ENCODE peak calls at places on chromosomes 11 and 22, in six cellular contexts. One of them, this sample, is unnamed. For H3K4me1, the result is how much of the 10 kb centered on the place peaks cover.

GRCh38 chr11:57459112-57460016 is 964 bp upstream of the RTN4RL2 start:
- DNase-seq in ovary: no peak
- DNase-seq in thoracic aorta: no peak
- DNase-seq in lower lobe of right lung: no peak
- DNase-seq in mammary epithelial cell: no peak
- DNase-seq in colonic mucosa: no peak
- DNase-seq in this sample: no peak

GRCh38 chr11:70174846-70175764 is 28.0 kb upstream of the FADD start:
- DNase-seq in mammary epithelial cell: no peak
- DNase-seq in colonic mucosa: no peak
- DNase-seq in thoracic aorta: no peak
- DNase-seq in ovary: no peak
- DNase-seq in lower lobe of right lung: no peak
- DNase-seq in this sample: no peak

GRCh38 chr22:48940988-48941902 is 886.4 kb downstream of the BRD1 start:
- DNase-seq in lower lobe of right lung: no peak
- DNase-seq in thoracic aorta: no peak
- DNase-seq in mammary epithelial cell: no peak
- DNase-seq in colonic mucosa: peak
- DNase-seq in ovary: no peak
- DNase-seq in this sample: peak

GRCh38 chr22:19086944-19087343 is 35.3 kb downstream of the DGCR2 start:
- DNase-seq in lower lobe of right lung: no peak
- DNase-seq in mammary epithelial cell: peak
- DNase-seq in ovary: no peak
- DNase-seq in colonic mucosa: no peak
- DNase-seq in thoracic aorta: no peak
- DNase-seq in this sample: peak

GRCh38 chr11:77230878-77231605 is 70.4 kb downstream of the GDPD4 start:
- DNase-seq in mammary epithelial cell: no peak
- DNase-seq in colonic mucosa: no peak
- DNase-seq in thoracic aorta: no peak
- DNase-seq in lower lobe of right lung: no peak
- DNase-seq in ovary: no peak
- DNase-seq in this sample: no peak

GRCh38 chr11:31812392-31813241 is 1.5 kb upstream of the PAX6 start:
- DNase-seq in colonic mucosa: no peak
- DNase-seq in mammary epithelial cell: no peak
- DNase-seq in lower lobe of right lung: no peak
- DNase-seq in ovary: no peak
- DNase-seq in thoracic aorta: no peak
- DNase-seq in this sample: no peak

GRCh38 chr11:95923441-95923729 is 522 bp downstream of the MTMR2 start:
- DNase-seq in lower lobe of right lung: no peak
- DNase-seq in colonic mucosa: no peak
- DNase-seq in mammary epithelial cell: no peak
- DNase-seq in thoracic aorta: no peak
- DNase-seq in ovary: no peak
- DNase-seq in this sample: no peak

GRCh38 chr22:35705141-35705540 is 12.5 kb upstream of the APOL5 start:
- DNase-seq in mammary epithelial cell: peak
- DNase-seq in ovary: no peak
- DNase-seq in lower lobe of right lung: no peak
- DNase-seq in colonic mucosa: no peak
- DNase-seq in thoracic aorta: no peak
- DNase-seq in this sample: no peak

GRCh38 chr22:20111689-20112622 is 3.9 kb upstream of the RANBP1 start:
- DNase-seq in lower lobe of right lung: peak
- DNase-seq in thoracic aorta: no peak
- DNase-seq in mammary epithelial cell: no peak
- DNase-seq in ovary: no peak
- DNase-seq in colonic mucosa: no peak
- DNase-seq in this sample: no peak

GRCh38 chr22:38196791-38197429 is 4.9 kb upstream of the MAFF start:
- DNase-seq in ovary: no peak
- DNase-seq in thoracic aorta: no peak
- DNase-seq in colonic mucosa: peak
- DNase-seq in lower lobe of right lung: no peak
- DNase-seq in mammary epithelial cell: no peak
- DNase-seq in this sample: no peak

GRCh38 chr11:43278302-43278956 is 33.4 kb upstream of the API5 start:
- DNase-seq in thoracic aorta: no peak
- DNase-seq in ovary: no peak
- DNase-seq in colonic mucosa: no peak
- DNase-seq in mammary epithelial cell: peak
- DNase-seq in lower lobe of right lung: no peak
- DNase-seq in this sample: no peak

GRCh38 chr11:34558673-34559072 is 45.1 kb upstream of the ELF5 start:
- DNase-seq in thoracic aorta: no peak
- DNase-seq in ovary: no peak
- DNase-seq in colonic mucosa: no peak
- DNase-seq in lower lobe of right lung: no peak
- DNase-seq in mammary epithelial cell: peak
- DNase-seq in this sample: no peak

GRCh38 chr11:104926771-104927470 is 28.7 kb upstream of the CASP12 start:
- DNase-seq in thoracic aorta: no peak
- DNase-seq in colonic mucosa: no peak
- DNase-seq in lower lobe of right lung: no peak
- DNase-seq in mammary epithelial cell: no peak
- DNase-seq in ovary: no peak
- DNase-seq in this sample: no peak

GRCh38 chr11:129770993-129771392 is 44.7 kb upstream of the TMEM45B start:
- DNase-seq in lower lobe of right lung: no peak
- DNase-seq in ovary: no peak
- DNase-seq in thoracic aorta: no peak
- DNase-seq in colonic mucosa: no peak
- DNase-seq in mammary epithelial cell: no peak
- DNase-seq in this sample: no peak

GRCh38 chr11:95266751-95267374 is 35.9 kb upstream of the SESN3 start:
- DNase-seq in mammary epithelial cell: no peak
- DNase-seq in lower lobe of right lung: no peak
- DNase-seq in ovary: no peak
- DNase-seq in thoracic aorta: no peak
- DNase-seq in colonic mucosa: no peak
- DNase-seq in this sample: no peak

GRCh38 chr11:117931971-117932370 is 2.8 kb upstream of the TMPRSS13 start:
- DNase-seq in mammary epithelial cell: no peak
- DNase-seq in lower lobe of right lung: peak
- DNase-seq in ovary: peak
- DNase-seq in colonic mucosa: no peak
- DNase-seq in thoracic aorta: no peak
- DNase-seq in this sample: no peak

GRCh38 chr22:42932857-42933782 is 76.0 kb upstream of the ARFGAP3 start:
- DNase-seq in colonic mucosa: no peak
- DNase-seq in ovary: no peak
- DNase-seq in mammary epithelial cell: no peak
- DNase-seq in lower lobe of right lung: peak
- DNase-seq in thoracic aorta: no peak
- DNase-seq in this sample: no peak

GRCh38 chr11:83054001-83054400 is 17.7 kb downstream of the RAB30 start:
- DNase-seq in thoracic aorta: no peak
- DNase-seq in ovary: no peak
- DNase-seq in mammary epithelial cell: no peak
- DNase-seq in colonic mucosa: no peak
- DNase-seq in lower lobe of right lung: no peak
- DNase-seq in this sample: no peak

DNA sequence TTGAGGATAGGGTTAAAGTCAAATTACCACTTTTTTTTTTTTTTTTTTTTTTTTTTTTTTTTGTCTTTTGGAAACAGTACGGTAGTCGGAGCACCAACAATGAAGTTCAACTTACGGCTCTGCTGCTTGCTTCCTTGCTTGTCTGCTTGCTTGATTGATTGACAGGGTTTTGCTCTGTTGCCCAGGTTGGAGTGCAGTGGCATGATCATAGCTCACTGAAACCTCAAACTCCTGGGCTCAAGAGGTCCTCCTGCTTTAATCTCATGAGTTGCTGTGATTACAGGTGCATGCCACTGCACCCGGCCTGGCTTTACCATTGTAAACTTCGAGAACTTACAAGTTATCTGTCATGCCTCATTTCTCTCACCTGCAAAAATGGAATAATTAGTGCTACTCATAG is 5.8 kb downstream of the SGSM3 start:
- DNase-seq in lower lobe of right lung: no peak
- DNase-seq in colonic mucosa: no peak
- DNase-seq in mammary epithelial cell: no peak
- DNase-seq in ovary: no peak
- DNase-seq in thoracic aorta: no peak
- DNase-seq in this sample: no peak
- H3K4me1 ChIP-seq in lower lobe of right lung: under half
- H3K4me1 ChIP-seq in colonic mucosa: under half
- H3K4me1 ChIP-seq in mammary epithelial cell: under half
- H3K4me1 ChIP-seq in ovary: under half
- H3K4me1 ChIP-seq in thoracic aorta: under half
- H3K4me1 ChIP-seq in this sample: under half

GRCh38 chr22:23190526-23190925 is 10.2 kb downstream of the BCR start:
- DNase-seq in ovary: no peak
- DNase-seq in colonic mucosa: no peak
- DNase-seq in thoracic aorta: no peak
- DNase-seq in mammary epithelial cell: no peak
- DNase-seq in lower lobe of right lung: no peak
- DNase-seq in this sample: no peak
- H3K4me1 ChIP-seq in ovary: under half
- H3K4me1 ChIP-seq in colonic mucosa: under half
- H3K4me1 ChIP-seq in thoracic aorta: under half
- H3K4me1 ChIP-seq in mammary epithelial cell: under half
- H3K4me1 ChIP-seq in lower lobe of right lung: under half
- H3K4me1 ChIP-seq in this sample: half or more

GRCh38 chr11:44774736-44775135 is 48.0 kb downstream of the TSPAN18 start:
- DNase-seq in lower lobe of right lung: no peak
- DNase-seq in ovary: no peak
- DNase-seq in colonic mucosa: no peak
- DNase-seq in thoracic aorta: no peak
- DNase-seq in mammary epithelial cell: no peak
- DNase-seq in this sample: no peak

GRCh38 chr11:44775366-44776356 is 48.9 kb downstream of the TSPAN18 start:
- DNase-seq in colonic mucosa: peak
- DNase-seq in thoracic aorta: no peak
- DNase-seq in ovary: no peak
- DNase-seq in lower lobe of right lung: no peak
- DNase-seq in mammary epithelial cell: peak
- DNase-seq in this sample: peak

GRCh38 chr11:44778200-44779100 is 51.7 kb downstream of the TSPAN18 start:
- DNase-seq in mammary epithelial cell: no peak
- DNase-seq in ovary: no peak
- DNase-seq in lower lobe of right lung: peak
- DNase-seq in thoracic aorta: no peak
- DNase-seq in colonic mucosa: no peak
- DNase-seq in this sample: peak

GRCh38 chr11:44777537-44778199 is 50.9 kb downstream of the TSPAN18 start:
- DNase-seq in thoracic aorta: no peak
- DNase-seq in mammary epithelial cell: no peak
- DNase-seq in lower lobe of right lung: peak
- DNase-seq in colonic mucosa: no peak
- DNase-seq in ovary: no peak
- DNase-seq in this sample: peak

DNA sequence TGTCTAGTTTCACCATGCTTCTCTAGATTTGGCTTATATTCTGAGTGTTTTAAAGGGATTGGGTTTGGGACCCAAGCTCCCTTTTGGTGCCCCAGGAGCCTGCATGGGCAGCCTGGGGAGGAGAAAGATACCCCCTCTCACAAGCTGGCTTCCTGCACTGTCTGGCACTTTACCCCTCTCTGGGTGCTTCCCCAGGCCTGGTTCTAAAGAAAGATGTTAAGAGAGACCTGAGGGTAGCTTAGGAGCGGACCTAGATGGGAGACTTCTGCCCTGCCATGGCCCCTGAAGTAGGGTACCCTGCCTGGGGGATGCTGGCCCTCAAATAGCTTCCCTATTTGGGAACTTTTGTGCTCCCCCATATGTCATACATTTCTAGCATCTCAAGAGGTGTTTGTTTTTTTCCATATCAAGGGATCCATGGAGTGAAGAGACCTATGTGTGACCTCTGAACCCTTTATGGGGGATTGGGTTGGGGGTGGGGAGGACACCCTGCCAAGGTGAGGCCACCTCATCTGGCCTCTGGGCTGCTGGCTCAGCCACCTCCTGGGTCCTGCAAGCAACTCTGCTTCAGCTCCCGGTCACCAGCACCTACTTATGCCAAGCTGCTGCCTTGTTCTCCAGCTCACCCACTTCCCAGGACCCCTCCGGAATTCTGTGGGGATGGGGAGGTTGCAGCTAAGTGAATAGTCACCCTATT is 50.2 kb downstream of the TSPAN18 start:
- DNase-seq in lower lobe of right lung: peak
- DNase-seq in ovary: no peak
- DNase-seq in colonic mucosa: no peak
- DNase-seq in mammary epithelial cell: no peak
- DNase-seq in thoracic aorta: no peak
- DNase-seq in this sample: peak
- H3K4me1 ChIP-seq in lower lobe of right lung: under half
- H3K4me1 ChIP-seq in ovary: under half
- H3K4me1 ChIP-seq in colonic mucosa: under half
- H3K4me1 ChIP-seq in mammary epithelial cell: under half
- H3K4me1 ChIP-seq in thoracic aorta: under half
- H3K4me1 ChIP-seq in this sample: under half

GRCh38 chr22:23244690-23245044 is 64.4 kb downstream of the BCR start:
- DNase-seq in ovary: no peak
- DNase-seq in mammary epithelial cell: no peak
- DNase-seq in colonic mucosa: no peak
- DNase-seq in lower lobe of right lung: no peak
- DNase-seq in thoracic aorta: no peak
- DNase-seq in this sample: no peak
- H3K4me1 ChIP-seq in ovary: under half
- H3K4me1 ChIP-seq in mammary epithelial cell: under half
- H3K4me1 ChIP-seq in colonic mucosa: under half
- H3K4me1 ChIP-seq in lower lobe of right lung: under half
- H3K4me1 ChIP-seq in thoracic aorta: under half
- H3K4me1 ChIP-seq in this sample: under half